ENCODE peak calls at places on chromosomes 11 and 22, in ten cellular contexts. N is frontal cortex; H is right atrium auricular region; R is stimulated activated CD8-positive, alpha-beta memory T cell treated with anti-CD3 and anti-CD28 coated beads, Interleukin-15, amount 100 ng/mL, for 1 hour; Z is Kasumi-1; A is germinal center; T is activated effector memory CD4-positive, alpha-beta T cell treated with anti-CD3 and anti-CD28 coated beads, Interleukin-2, amount 50 U/mL, for 16 hours; E is A549; M is fibroblast of lung; F is HFF-Myc. Q is an unnamed sample.

GRCh38 chr11:134524876-134525845 is 113.1 kb upstream of the B3GAT1 start:
- DNase-seq in N (no peak), H (no peak), R (no peak), Z (no peak), A (no peak), T (peak), E (no peak), M (no peak), F (no peak), Q (no peak)

GRCh38 chr11:2703487-2704141 is 3.8 kb upstream of the KCNQ1OT1 start:
- DNase-seq in N (no peak), H (no peak), R (no peak), Z (no peak), A (peak), T (no peak), E (no peak), M (no peak), F (no peak), Q (peak)

GRCh38 chr11:75313457-75314272 is 37.8 kb downstream of the ARRB1 start:
- DNase-seq in N (no peak), H (peak), R (no peak), Z (no peak), A (no peak), T (no peak), E (no peak), M (peak), F (peak), Q (no peak)

GRCh38 chr11:21811572-21811971 is 381.3 kb upstream of the ANO5 start:
- DNase-seq in N (no peak), H (no peak), R (no peak), Z (no peak), A (no peak), T (no peak), E (no peak), M (no peak), F (no peak), Q (no peak)

GRCh38 chr11:114180301-114181055 is 115.7 kb upstream of the NNMT start:
- DNase-seq in N (no peak), H (no peak), R (no peak), Z (no peak), A (no peak), T (no peak), E (no peak), M (no peak), F (no peak), Q (peak)

GRCh38 chr22:37202706-37203105 is 9.6 kb downstream of the SSTR3 start:
- DNase-seq in N (no peak), H (no peak), R (no peak), Z (no peak), A (no peak), T (peak), E (no peak), M (no peak), F (no peak), Q (no peak)

GRCh38 chr11:1168256-1168655 is 10.5 kb downstream of the MUC5AC start:
- DNase-seq in N (no peak), H (no peak), R (no peak), Z (no peak), A (no peak), T (no peak), E (no peak), M (no peak), F (no peak), Q (no peak)

GRCh38 chr11:122163420-122163819 is 47.4 kb upstream of the BLID start:
- DNase-seq in N (no peak), H (no peak), R (no peak), Z (no peak), A (no peak), T (no peak), E (no peak), M (peak), F (no peak), Q (no peak)

GRCh38 chr11:75196426-75196825 is 44.1 kb upstream of the TPBGL start:
- DNase-seq in N (no peak), H (no peak), R (no peak), Z (no peak), A (no peak), T (no peak), E (no peak), M (no peak), F (no peak), Q (no peak)

GRCh38 chr11:61482513-61482912 is 26.0 kb upstream of the LRRC10B start:
- DNase-seq in N (peak), H (no peak), R (no peak), Z (peak), A (peak), T (peak), E (peak), M (no peak), F (no peak), Q (peak)

GRCh38 chr11:134393638-134394037 is 18.4 kb downstream of the B3GAT1 start:
- DNase-seq in N (peak), H (no peak), R (no peak), Z (no peak), A (no peak), T (no peak), E (peak), M (no peak), F (no peak), Q (no peak)

GRCh38 chr11:111525456-111525855 is 10.9 kb downstream of the HOATZ start:
- DNase-seq in N (no peak), H (no peak), R (no peak), Z (no peak), A (no peak), T (no peak), E (no peak), M (no peak), F (no peak), Q (no peak)

GRCh38 chr11:10514210-10514609 is 26.8 kb downstream of the RNF141 start:
- DNase-seq in N (no peak), H (no peak), R (no peak), Z (peak), A (no peak), T (no peak), E (no peak), M (no peak), F (no peak), Q (peak)

GRCh38 chr11:2673250-2673610 is 26.6 kb downstream of the KCNQ1OT1 start:
- DNase-seq in N (no peak), H (peak), R (no peak), Z (no peak), A (no peak), T (no peak), E (no peak), M (no peak), F (no peak), Q (no peak)

GRCh38 chr11:46290598-46291309 is 13.3 kb downstream of the CREB3L1 start:
- DNase-seq in N (no peak), H (no peak), R (no peak), Z (no peak), A (no peak), T (no peak), E (no peak), M (peak), F (peak), Q (no peak)

GRCh38 chr11:87443707-87444106 is 406.0 kb downstream of the TMEM135 start:
- DNase-seq in N (no peak), H (no peak), R (no peak), Z (no peak), A (no peak), T (no peak), E (no peak), M (peak), F (no peak), Q (no peak)

GRCh38 chr11:75714211-75714610 is 3.4 kb upstream of the MOGAT2 start:
- DNase-seq in N (no peak), H (peak), R (no peak), Z (no peak), A (no peak), T (no peak), E (no peak), M (no peak), F (no peak), Q (no peak)

GRCh38 chr11:71397328-71397860 is 50.8 kb downstream of the DHCR7 start:
- DNase-seq in N (no peak), H (no peak), R (no peak), Z (no peak), A (no peak), T (no peak), E (no peak), M (no peak), F (no peak), Q (no peak)

GRCh38 chr11:123174196-123175183 is 20.6 kb downstream of the CLMP start:
- DNase-seq in N (no peak), H (peak), R (no peak), Z (no peak), A (no peak), T (no peak), E (no peak), M (peak), F (peak), Q (no peak)

GRCh38 chr11:103281301-103281700 is 172.1 kb downstream of the DYNC2H1 start:
- DNase-seq in N (no peak), H (no peak), R (no peak), Z (no peak), A (no peak), T (no peak), E (no peak), M (peak), F (no peak), Q (no peak)